ENCODE peak calls at places on chromosome 13, in seven cellular contexts. W is adrenal gland, H is Peyer's patch, F is uterus, S is prostate gland, V is upper lobe of left lung, Z is A549. Y is an unnamed sample.

GRCh38 chr13:94657167-94657566 is 55.2 kb downstream of the SOX21 start:
- DNase-seq in F (no peak), Z (no peak), H (no peak), V (no peak), W (no peak), S (no peak), Y (no peak)

GRCh38 chr13:34416833-34417425 is 525.1 kb upstream of the NBEA start:
- DNase-seq in W (peak), S (no peak), Z (no peak), V (peak), F (peak), H (peak), Y (no peak)

GRCh38 chr13:45200701-45201230 is at the start of gene KCTD4:
- DNase-seq in H (no peak), Z (no peak), S (no peak), V (no peak), W (no peak), F (no peak), Y (no peak)

GRCh38 chr13:105436946-105437345 is 1098.5 kb downstream of the EFNB2 start:
- DNase-seq in W (no peak), F (no peak), S (no peak), H (no peak), Z (no peak), V (no peak), Y (no peak)

GRCh38 chr13:23407996-23408395 is 25.5 kb downstream of the SACS start:
- DNase-seq in S (no peak), W (no peak), V (no peak), F (no peak), Z (no peak), H (no peak), Y (no peak)

GRCh38 chr13:45817833-45818232 is 33.7 kb downstream of the SIAH3 start:
- DNase-seq in F (no peak), Z (no peak), S (no peak), H (no peak), W (no peak), V (no peak), Y (no peak)

GRCh38 chr13:50998326-50998725 is 88.7 kb downstream of the RNASEH2B start:
- DNase-seq in S (no peak), H (no peak), V (no peak), Z (no peak), F (no peak), W (no peak), Y (no peak)

GRCh38 chr13:95896302-95896701 is 156.9 kb downstream of the UGGT2 start:
- DNase-seq in Z (no peak), F (no peak), W (no peak), S (no peak), H (no peak), V (no peak), Y (no peak)

GRCh38 chr13:47087841-47088240 is 191.0 kb upstream of the HTR2A start:
- DNase-seq in S (no peak), H (no peak), W (no peak), Z (no peak), V (no peak), F (no peak), Y (no peak)

GRCh38 chr13:80217614-80218456 is 123.1 kb downstream of the SPRY2 start:
- DNase-seq in F (no peak), S (no peak), V (no peak), Z (no peak), W (no peak), H (no peak), Y (no peak)

GRCh38 chr13:91804724-91805123 is 406.3 kb downstream of the GPC5 start:
- DNase-seq in F (no peak), Z (no peak), S (no peak), W (no peak), V (no peak), H (no peak), Y (no peak)

GRCh38 chr13:53250272-53250875 is 221.8 kb downstream of the OLFM4 start:
- DNase-seq in V (no peak), Z (peak), F (no peak), W (peak), S (peak), H (no peak), Y (no peak)

GRCh38 chr13:27770809-27771208 is 21.5 kb upstream of the GSX1 start:
- DNase-seq in H (peak), V (no peak), F (no peak), S (no peak), W (no peak), Z (peak), Y (no peak)

GRCh38 chr13:112229992-112230872 is 145.9 kb upstream of the SPACA7 start:
- DNase-seq in S (no peak), Z (no peak), W (no peak), F (no peak), H (peak), V (no peak), Y (no peak)

GRCh38 chr13:46905249-46905648 is 8.4 kb upstream of the HTR2A start:
- DNase-seq in H (no peak), V (no peak), Z (no peak), S (no peak), W (no peak), F (no peak), Y (no peak)

GRCh38 chr13:65656740-65657329 is 1573.3 kb downstream of the PCDH9 start:
- DNase-seq in H (no peak), Z (peak), V (no peak), F (no peak), W (no peak), S (no peak), Y (no peak)

GRCh38 chr13:93307651-93308050 is 81.0 kb downstream of the GPC6 start:
- DNase-seq in H (no peak), V (no peak), F (no peak), S (no peak), W (no peak), Z (no peak), Y (no peak)

GRCh38 chr13:91045351-91046034 is 302.0 kb upstream of the MIR17HG start:
- DNase-seq in H (no peak), S (no peak), W (no peak), Z (peak), V (no peak), F (no peak), Y (no peak)

GRCh38 chr13:49314344-49314882 is 66.7 kb downstream of the CDADC1 start:
- DNase-seq in S (no peak), V (no peak), W (no peak), Z (no peak), F (no peak), H (no peak), Y (no peak)

GRCh38 chr13:47661076-47661475 is 340.0 kb downstream of the SUCLA2 start:
- DNase-seq in W (no peak), H (no peak), F (no peak), V (no peak), Z (no peak), S (no peak), Y (no peak)

GRCh38 chr13:74675185-74675584 is 541.0 kb upstream of the KLF12 start:
- DNase-seq in H (no peak), W (no peak), Z (no peak), S (no peak), V (no peak), F (no peak), Y (no peak)

GRCh38 chr13:21675095-21676007 is 4.5 kb downstream of the FGF9 start:
- DNase-seq in Z (no peak), W (peak), F (no peak), V (peak), H (peak), S (no peak), Y (no peak)

GRCh38 chr13:113652404-113653263 is 5.4 kb downstream of the ATP4B start:
- DNase-seq in W (no peak), S (no peak), V (no peak), H (peak), Z (no peak), F (peak), Y (no peak)

GRCh38 chr13:73481265-73481664 is 422.5 kb downstream of the KLF5 start:
- DNase-seq in F (no peak), V (no peak), S (no peak), H (no peak), Z (no peak), W (no peak), Y (no peak)

GRCh38 chr13:73480784-73481183 is 422.0 kb downstream of the KLF5 start:
- DNase-seq in F (no peak), V (no peak), S (no peak), Z (no peak), H (no peak), W (no peak), Y (no peak)

GRCh38 chr13:73481877-73482445 is 423.2 kb downstream of the KLF5 start:
- DNase-seq in F (no peak), H (no peak), S (no peak), V (no peak), W (no peak), Z (no peak), Y (no peak)

GRCh38 chr13:73477441-73477840 is 418.6 kb downstream of the KLF5 start:
- DNase-seq in S (no peak), H (no peak), W (no peak), Z (no peak), F (no peak), V (no peak), Y (no peak)

GRCh38 chr13:73482556-73482955 is 423.8 kb downstream of the KLF5 start:
- DNase-seq in S (no peak), Z (no peak), F (no peak), W (no peak), V (no peak), H (no peak), Y (no peak)
- TF ChIP-seq POLR2A in S (no peak), Z (no peak), F (no peak), W (no peak), V (no peak), H (no peak), Y (no peak)

GRCh38 chr13:43441464-43441863 is 345.3 kb downstream of the ENOX1 start:
- DNase-seq in S (no peak), W (no peak), H (no peak), V (no peak), Z (no peak), F (no peak), Y (no peak)

GRCh38 chr13:43441916-43442315 is 344.9 kb downstream of the ENOX1 start:
- DNase-seq in V (no peak), W (no peak), F (no peak), S (no peak), H (no peak), Z (no peak), Y (no peak)

GRCh38 chr13:43445651-43446050 is 341.1 kb downstream of the ENOX1 start:
- DNase-seq in H (no peak), F (no peak), V (no peak), S (no peak), Z (no peak), W (no peak), Y (no peak)

GRCh38 chr13:43446126-43446525 is 340.6 kb downstream of the ENOX1 start:
- DNase-seq in H (no peak), Z (no peak), S (no peak), W (no peak), V (no peak), F (no peak), Y (no peak)

DNA sequence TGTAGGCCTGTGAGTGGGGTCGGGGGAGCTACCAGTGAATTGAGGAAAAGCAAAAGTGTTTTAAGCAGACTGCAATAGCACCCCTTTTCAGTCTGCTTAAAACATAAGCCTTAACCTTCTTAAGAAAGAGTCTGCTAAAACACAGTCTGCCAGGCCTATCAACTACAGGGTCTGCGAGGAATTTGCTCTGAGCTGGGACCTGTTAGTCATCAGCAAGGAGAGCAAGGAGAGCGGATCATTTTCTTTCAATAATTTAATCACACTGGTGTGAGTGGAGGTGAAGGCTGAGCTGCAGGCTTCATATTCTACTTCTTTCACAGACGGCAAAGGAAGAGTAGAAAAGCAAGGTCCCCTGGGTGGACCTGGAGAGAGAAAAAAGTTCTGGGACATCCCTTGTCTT is 342.7 kb downstream of the ENOX1 start:
- DNase-seq in S (no peak), W (no peak), Z (no peak), V (no peak), H (no peak), F (no peak), Y (no peak)
- TF ChIP-seq POLR2A in S (no peak), W (no peak), Z (no peak), V (no peak), H (no peak), F (no peak), Y (no peak)

GRCh38 chr13:39037880-39038568 is at the start of the genes NHLRC3 and PROSER1:
- DNase-seq in W (peak), Z (peak), F (peak), H (peak), S (peak), V (peak), Y (peak)
- TF ChIP-seq POLR2A in W (no peak), Z (peak), F (no peak), H (peak), S (peak), V (peak), Y (peak)

GRCh38 chr13:110915874-110916670 is 1.2 kb upstream of the ANKRD10 start:
- DNase-seq in Z (no peak), V (no peak), S (no peak), H (no peak), F (no peak), W (no peak), Y (no peak)
- TF ChIP-seq POLR2A in Z (no peak), V (peak), S (no peak), H (no peak), F (no peak), W (no peak), Y (no peak)

GRCh38 chr13:60396783-60397692 is at the start of gene TDRD3:
- DNase-seq in V (peak), Z (peak), H (peak), F (peak), S (peak), W (peak), Y (peak)
- TF ChIP-seq POLR2A in V (peak), Z (peak), H (peak), F (peak), S (peak), W (peak), Y (peak)

DNA sequence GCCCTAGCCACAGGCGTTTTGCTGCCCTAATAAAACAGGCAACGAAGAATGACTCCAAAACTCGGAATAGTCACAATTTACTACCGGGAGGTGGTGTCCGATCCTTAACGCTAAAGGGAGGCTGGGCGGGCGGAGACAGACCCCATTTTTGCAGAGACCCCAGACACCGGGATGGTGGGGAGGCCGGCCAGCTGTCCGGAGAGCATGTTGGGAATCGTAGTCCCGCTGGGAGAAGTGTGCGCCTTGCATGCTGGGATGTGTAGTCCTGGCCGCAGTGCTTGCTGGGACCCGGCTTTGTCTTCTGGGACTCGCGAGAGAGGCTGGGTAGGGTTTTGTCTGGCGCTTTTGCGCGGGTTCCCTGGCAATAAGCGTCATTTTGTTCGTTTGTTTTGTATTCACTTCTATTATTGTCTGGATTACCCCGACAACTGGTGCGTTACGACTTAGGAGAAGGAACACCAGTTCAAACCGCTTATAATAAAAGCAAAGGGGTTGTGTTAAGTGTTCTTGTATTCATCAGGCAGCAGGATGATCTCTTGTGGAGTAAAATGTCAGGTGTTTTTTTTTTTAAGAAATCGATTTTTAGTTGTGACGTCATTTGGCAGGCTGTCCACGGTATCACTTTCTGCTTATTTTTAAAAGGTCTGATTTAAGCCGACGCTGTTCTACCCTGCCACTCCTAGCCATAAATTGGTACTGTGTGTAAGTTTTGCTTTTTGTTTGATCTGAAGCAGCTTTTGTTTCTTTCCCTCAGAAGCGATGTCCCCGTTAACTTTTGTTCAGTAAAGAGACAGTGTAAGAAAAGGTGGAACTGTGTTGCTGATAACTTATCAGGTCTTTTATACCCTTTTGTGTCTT is 676 bp upstream of the HSPH1 start:
- DNase-seq in V (peak), Z (peak), W (peak), F (peak), S (peak), H (peak), Y (peak)
- TF ChIP-seq POLR2A in V (no peak), Z (peak), W (no peak), F (peak), S (peak), H (no peak), Y (no peak)

GRCh38 chr13:110719036-110719710 is 5.7 kb downstream of the ING1 start:
- DNase-seq in S (no peak), H (no peak), Z (no peak), W (no peak), V (peak), F (no peak), Y (no peak)
- TF ChIP-seq POLR2A in S (no peak), H (no peak), Z (no peak), W (no peak), V (no peak), F (no peak), Y (no peak)

GRCh38 chr13:88958821-88959220 is 1287.7 kb downstream of the SLITRK5 start:
- DNase-seq in H (no peak), V (no peak), F (no peak), S (no peak), W (peak), Z (no peak), Y (no peak)
- TF ChIP-seq POLR2A in H (no peak), V (no peak), F (no peak), S (no peak), W (no peak), Z (no peak), Y (no peak)

GRCh38 chr13:99996177-99996705 is 14.7 kb downstream of the ZIC2 start:
- DNase-seq in W (no peak), S (no peak), F (no peak), V (no peak), Z (no peak), H (no peak), Y (no peak)
- TF ChIP-seq POLR2A in W (no peak), S (no peak), F (no peak), V (no peak), Z (no peak), H (no peak), Y (no peak)

GRCh38 chr13:99312493-99312883 is 5.3 kb upstream of the GPR183 start:
- DNase-seq in S (no peak), V (no peak), H (peak), W (peak), F (peak), Z (no peak), Y (peak)
- TF ChIP-seq POLR2A in S (no peak), V (peak), H (no peak), W (no peak), F (no peak), Z (no peak), Y (no peak)